ENCODE peak calls at places on chromosomes 7 and 10, in seven cellular contexts. T, O, I, D, B, G and V are unnamed samples.

GRCh38 chr10:45437587-45438456 is 63.8 kb downstream of the ALOX5 start:
- DNase-seq in T (no peak), O (no peak), I (no peak), D (no peak), B (no peak), G (no peak), V (no peak)

GRCh38 chr7:148303295-148304013 is 287.1 kb upstream of the C7orf33 start:
- DNase-seq in T (no peak), O (no peak), I (no peak), D (no peak), B (no peak), G (no peak), V (peak; percentile 48)

GRCh38 chr10:24811906-24812305 is 88.2 kb upstream of the ARHGAP21 start:
- DNase-seq in T (no peak), O (peak; percentile 42), I (no peak), D (no peak), B (no peak), G (no peak), V (no peak)

GRCh38 chr10:3068968-3069737 is 1.8 kb downstream of the PFKP start:
- DNase-seq in T (no peak), O (peak; percentile 63), I (peak; percentile 44), D (no peak), B (no peak), G (no peak), V (peak; percentile 63)

GRCh38 chr10:29826801-29827200 is 192.0 kb upstream of the SVIL start:
- DNase-seq in T (no peak), O (no peak), I (no peak), D (no peak), B (no peak), G (no peak), V (no peak)

GRCh38 chr7:72123913-72124312 is 288.2 kb downstream of the CALN1 start:
- DNase-seq in T (no peak), O (no peak), I (no peak), D (no peak), B (no peak), G (no peak), V (no peak)

GRCh38 chr10:32132357-32132756 is 76.1 kb upstream of the KIF5B start:
- DNase-seq in T (no peak), O (peak; percentile 62), I (no peak), D (no peak), B (no peak), G (no peak), V (no peak)

GRCh38 chr10:133126431-133127290 is 33.4 kb upstream of the KNDC1 start:
- DNase-seq in T (no peak), O (no peak), I (no peak), D (no peak), B (no peak), G (no peak), V (no peak)

GRCh38 chr7:131904750-131905327 is 348.4 kb upstream of the PODXL start:
- DNase-seq in T (no peak), O (peak; percentile 52), I (no peak), D (peak; percentile 43), B (no peak), G (no peak), V (no peak)

GRCh38 chr10:129719415-129719739 is 244.7 kb downstream of the EBF3 start:
- DNase-seq in T (no peak), O (no peak), I (no peak), D (peak; percentile 42), B (no peak), G (no peak), V (no peak)

GRCh38 chr7:74104702-74105101 is 21.1 kb downstream of the LIMK1 start:
- DNase-seq in T (no peak), O (no peak), I (no peak), D (no peak), B (no peak), G (no peak), V (no peak)

GRCh38 chr7:80054356-80054755 is 80.3 kb upstream of the GNAI1 start:
- DNase-seq in T (no peak), O (no peak), I (no peak), D (no peak), B (no peak), G (no peak), V (no peak)

GRCh38 chr7:6258440-6259182 is 13.8 kb downstream of the CYTH3 start:
- DNase-seq in T (no peak), O (no peak), I (no peak), D (no peak), B (no peak), G (no peak), V (no peak)

GRCh38 chr7:129202058-129202777 is 13.8 kb downstream of the SMO start:
- DNase-seq in T (no peak), O (no peak), I (no peak), D (no peak), B (no peak), G (no peak), V (no peak)

GRCh38 chr10:89494615-89495014 is 40.8 kb downstream of the SLC16A12 start:
- DNase-seq in T (no peak), O (no peak), I (no peak), D (no peak), B (no peak), G (no peak), V (no peak)

GRCh38 chr10:80313523-80313922 is 24.1 kb upstream of the MAT1A start:
- DNase-seq in T (no peak), O (no peak), I (no peak), D (no peak), B (no peak), G (no peak), V (no peak)

GRCh38 chr10:72948762-72949161 is 5.8 kb downstream of the PLA2G12B start:
- DNase-seq in T (no peak), O (peak; percentile 30), I (no peak), D (no peak), B (no peak), G (no peak), V (no peak)

GRCh38 chr7:139875821-139876241 is 46.8 kb downstream of the TBXAS1 start:
- DNase-seq in T (no peak), O (no peak), I (no peak), D (no peak), B (no peak), G (no peak), V (no peak)

GRCh38 chr7:41996381-41997035 is 240.5 kb downstream of the GLI3 start:
- DNase-seq in T (no peak), O (no peak), I (no peak), D (no peak), B (no peak), G (no peak), V (no peak)

GRCh38 chr7:42621543-42622219 is 290.2 kb downstream of the C7orf25 start:
- DNase-seq in T (no peak), O (no peak), I (no peak), D (no peak), B (no peak), G (no peak), V (no peak)

GRCh38 chr10:17607603-17608332 is 9.4 kb downstream of the HACD1 start:
- DNase-seq in T (no peak), O (peak; percentile 79), I (no peak), D (no peak), B (no peak), G (no peak), V (no peak)